ENCODE peak calls at places on chromosome X, in four cellular contexts. V is natural killer cell; A is CD4-positive, alpha-beta T cell; B is transverse colon. O is an unnamed sample.
A peak's percentile ranks its signal among the peaks of the same experiment; 100 is the strongest.

GRCh38 chrX:148930330-148930729 is 429.9 kb downstream of the AFF2 start:
- DNase-seq in V (no peak), A (no peak), B (no peak), O (no peak)

GRCh38 chrX:69060631-69061408 is 104.4 kb downstream of the PJA1 start:
- DNase-seq in V (no peak), A (no peak), B (peak; percentile 46), O (peak; percentile 11)

GRCh38 chrX:64427787-64428186 is 32.5 kb upstream of the MTMR8 start:
- DNase-seq in V (no peak), A (no peak), B (no peak), O (no peak)

GRCh38 chrX:136495043-136495442 is 2.3 kb upstream of the HTATSF1 start:
- DNase-seq in V (no peak), A (no peak), B (no peak), O (no peak)

GRCh38 chrX:124725467-124725866 is 379.1 kb downstream of the SH2D1A start:
- DNase-seq in V (no peak), A (no peak), B (no peak), O (no peak)

GRCh38 chrX:112851806-112852205 is 11.2 kb upstream of the AMOT start:
- DNase-seq in V (no peak), A (no peak), B (no peak), O (no peak)

GRCh38 chrX:23883737-23884354 is 23.9 kb downstream of the APOO start:
- DNase-seq in V (no peak), A (no peak), B (no peak), O (no peak)

GRCh38 chrX:65679071-65679540 is 11.7 kb downstream of the MSN start:
- DNase-seq in V (no peak), A (no peak), B (no peak), O (no peak)

GRCh38 chrX:123291623-123292022 is 107.5 kb downstream of the GRIA3 start:
- DNase-seq in V (no peak), A (no peak), B (no peak), O (no peak)

GRCh38 chrX:56343231-56343630 is 111.1 kb downstream of the KLF8 start:
- DNase-seq in V (no peak), A (no peak), B (no peak), O (no peak)

GRCh38 chrX:30690330-30690729 is 37.1 kb downstream of the GK start:
- DNase-seq in V (no peak), A (no peak), B (no peak), O (no peak)

GRCh38 chrX:21946925-21947641 is 6.6 kb downstream of the SMS start:
- DNase-seq in V (no peak), A (no peak), B (no peak), O (no peak)

GRCh38 chrX:38166478-38167083 is 54.1 kb downstream of the SRPX start:
- DNase-seq in V (no peak), A (no peak), B (no peak), O (no peak)

GRCh38 chrX:1242901-1243402 is 25.7 kb upstream of the CSF2RA start:
- DNase-seq in V (no peak), A (no peak), B (no peak), O (no peak)

GRCh38 chrX:152520653-152521052 is 69.5 kb upstream of the GABRA3 start:
- DNase-seq in V (no peak), A (no peak), B (no peak), O (no peak)

GRCh38 chrX:38375888-38376287 is 23.5 kb downstream of the OTC start:
- DNase-seq in V (no peak), A (no peak), B (no peak), O (no peak)

GRCh38 chrX:105706041-105706440 is 116.3 kb upstream of the NRK start:
- DNase-seq in V (no peak), A (no peak), B (no peak), O (no peak)

GRCh38 chrX:13051529-13052172 is 7.2 kb upstream of the FAM9C start:
- DNase-seq in V (no peak), A (peak; percentile 42), B (no peak), O (no peak)

GRCh38 chrX:13051167-13051528 is 6.7 kb upstream of the FAM9C start:
- DNase-seq in V (no peak), A (no peak), B (no peak), O (no peak)

GRCh38 chrX:13053171-13053570 is 8.8 kb upstream of the FAM9C start:
- DNase-seq in V (no peak), A (no peak), B (no peak), O (no peak)

GRCh38 chrX:13059269-13059668 is 14.8 kb upstream of the FAM9C start:
- DNase-seq in V (no peak), A (no peak), B (no peak), O (no peak)

GRCh38 chrX:13055486-13055885 is 11.1 kb upstream of the FAM9C start:
- DNase-seq in V (no peak), A (no peak), B (no peak), O (no peak)
- TF ChIP-seq CTCF in V (no peak), A (no peak), B (no peak), O (no peak)

GRCh38 chrX:131762802-131763234 is 218.9 kb downstream of the OR13H1 start:
- DNase-seq in V (no peak), A (peak; percentile 11), B (peak; percentile 61), O (no peak)
- TF ChIP-seq CTCF in V (no peak), A (no peak), B (no peak), O (no peak)

DNA sequence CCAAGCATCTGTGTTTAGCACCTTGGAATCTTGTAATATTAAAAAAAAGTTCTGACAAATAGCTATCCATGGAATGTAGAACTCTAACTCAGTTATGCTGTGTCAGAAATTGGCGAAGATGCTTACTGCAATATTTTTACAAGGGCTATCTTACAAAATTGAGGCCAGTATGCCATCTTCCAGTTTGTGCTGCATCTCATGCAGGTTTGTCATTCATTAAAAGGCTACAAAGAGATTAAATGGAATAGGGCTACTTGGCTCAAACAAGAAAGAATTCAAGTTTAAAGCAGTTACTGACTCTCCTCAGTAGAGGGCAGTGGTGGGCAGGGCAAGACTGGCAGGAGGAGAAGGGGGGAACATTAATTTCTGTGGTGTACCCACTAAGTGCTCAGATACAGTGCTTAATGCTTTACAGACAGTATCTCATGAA is 66.5 kb downstream of the SHROOM4 start:
- DNase-seq in V (no peak), A (no peak), B (no peak), O (no peak)
- TF ChIP-seq CTCF in V (no peak), A (no peak), B (peak; percentile 54), O (peak; percentile 70)

GRCh38 chrX:51802917-51803688 is 59.9 kb downstream of the GSPT2 start:
- DNase-seq in V (peak; percentile 33), A (peak; percentile 38), B (peak; percentile 69), O (peak; percentile 22)
- TF ChIP-seq CTCF in V (peak; percentile 33), A (peak; percentile 41), B (peak; percentile 32), O (peak; percentile 51)

O was measured in progenitor cell of endocrine pancreas.